ENCODE peak calls at places on chromosomes 1 and 21, in eight cellular contexts. Z is activated CD8-positive, alpha-beta memory T cell treated with anti-CD3 and anti-CD28 coated beads for 24 hours; P is SK-N-DZ; B is RWPE2; G is PC-3; T is lung; O is PC-9; H is A549. Y is an unnamed sample.

GRCh38 chr1:106480629-106481028 is 575.8 kb upstream of the PRMT6 start:
- DNase-seq in B (no peak), H (no peak), T (no peak), G (peak; percentile 73), Z (no peak), P (no peak), O (no peak), Y (no peak)

GRCh38 chr1:223271085-223271781 is 92.7 kb downstream of the SUSD4 start:
- DNase-seq in P (no peak), H (no peak), Z (no peak), T (no peak), O (no peak), B (no peak), G (no peak), Y (no peak)

GRCh38 chr1:39877231-39877778 is 6.0 kb downstream of the TRIT1 start:
- DNase-seq in O (no peak), Z (no peak), B (no peak), P (no peak), H (no peak), G (no peak), T (no peak), Y (no peak)

GRCh38 chr1:171141336-171142051 is 43.6 kb upstream of the FMO2 start:
- DNase-seq in Z (no peak), B (no peak), T (peak; percentile 46), G (no peak), O (no peak), H (no peak), P (no peak), Y (peak; percentile 98)

GRCh38 chr1:151825811-151826660 is 5.6 kb downstream of the RORC start:
- DNase-seq in P (no peak), Z (no peak), O (no peak), T (no peak), G (no peak), B (no peak), H (no peak), Y (no peak)

GRCh38 chr1:4664095-4664494 is 9.7 kb downstream of the AJAP1 start:
- DNase-seq in Z (no peak), G (no peak), P (no peak), O (no peak), H (no peak), B (no peak), T (no peak), Y (no peak)

GRCh38 chr1:113811888-113812660 is at the start of gene RSBN1:
- DNase-seq in G (peak; percentile 99), H (peak; percentile 98), T (peak; percentile 99), Z (peak; percentile 98), B (peak; percentile 98), P (peak; percentile 99), O (peak; percentile 98), Y (peak; percentile 100)

GRCh38 chr21:15064576-15065380 is at the start of gene NRIP1:
- DNase-seq in O (peak; percentile 84), G (peak; percentile 89), T (peak; percentile 92), P (peak; percentile 88), Z (peak; percentile 89), B (peak; percentile 76), H (peak; percentile 85), Y (peak; percentile 96)

GRCh38 chr1:3368711-3369436 is 85.6 kb upstream of the ARHGEF16 start:
- DNase-seq in G (peak; percentile 30), B (no peak), Z (no peak), O (no peak), H (no peak), T (no peak), P (no peak), Y (peak; percentile 63)

GRCh38 chr1:239810071-239810481 is 281.6 kb upstream of the FMN2 start:
- DNase-seq in B (no peak), P (peak; percentile 16), H (no peak), T (no peak), Z (no peak), G (no peak), O (no peak), Y (no peak)

GRCh38 chr1:145782166-145783099 is 41.5 kb downstream of the RNF115 start:
- DNase-seq in H (peak; percentile 82), O (peak; percentile 58), P (no peak), G (peak; percentile 97), T (no peak), Z (no peak), B (no peak), Y (peak; percentile 89)

GRCh38 chr21:34910396-34910795 is 138.7 kb downstream of the RUNX1 start:
- DNase-seq in B (no peak), H (no peak), T (peak; percentile 57), O (no peak), G (no peak), Z (peak; percentile 35), P (no peak), Y (no peak)

GRCh38 chr1:224170748-224171478 is 12.1 kb upstream of the DEGS1 start:
- DNase-seq in T (peak; percentile 34), O (peak; percentile 25), Z (no peak), G (peak; percentile 61), H (peak; percentile 42), P (no peak), B (no peak), Y (peak; percentile 10)

GRCh38 chr1:47663286-47663685 is 225.4 kb downstream of the FOXD2 start:
- DNase-seq in H (no peak), O (no peak), G (no peak), T (no peak), P (no peak), B (no peak), Z (no peak), Y (no peak)

GRCh38 chr1:154726443-154726842 is 118.5 kb upstream of the ADAR start:
- DNase-seq in G (peak; percentile 61), O (no peak), Z (no peak), P (no peak), B (no peak), H (no peak), T (no peak), Y (no peak)

GRCh38 chr1:246447501-246447900 is 59.6 kb downstream of the SMYD3 start:
- DNase-seq in O (no peak), B (no peak), Z (no peak), H (no peak), G (no peak), P (no peak), T (no peak), Y (no peak)

GRCh38 chr1:233440952-233441401 is 113.5 kb downstream of the MAP3K21 start:
- DNase-seq in H (peak; percentile 80), T (no peak), Z (no peak), O (peak; percentile 47), G (peak; percentile 96), P (peak; percentile 52), B (no peak), Y (peak; percentile 85)

Y was measured in adipocyte.